ENCODE peak calls at places on chromosomes 12 and 14, in seven cellular contexts. T, P, W, Z, V, I and G are unnamed samples.

GRCh38 chr12:92533280-92533890 is 169.4 kb upstream of the PLEKHG7 start:
- DNase-seq in P (no peak), I (peak), T (no peak), W (no peak), V (no peak), Z (no peak), G (no peak)

GRCh38 chr14:51860164-51860835 is at the start of gene GNG2:
- DNase-seq in T (peak), V (peak), P (peak), W (peak), I (no peak), Z (no peak), G (peak)

GRCh38 chr14:50362791-50363733 is 33.6 kb downstream of the CDKL1 start:
- DNase-seq in P (no peak), I (no peak), T (no peak), V (peak), W (no peak), Z (no peak), G (peak)

GRCh38 chr12:112183141-112183581 is 57.8 kb downstream of the TRAFD1 start:
- DNase-seq in T (no peak), W (no peak), Z (no peak), P (no peak), I (no peak), V (peak), G (no peak)

GRCh38 chr14:93729993-93730392 is 58.3 kb downstream of the PRIMA1 start:
- DNase-seq in I (no peak), Z (no peak), W (no peak), T (no peak), V (no peak), P (no peak), G (no peak)

GRCh38 chr14:60349663-60350365 is 100.8 kb downstream of the PPM1A start:
- DNase-seq in Z (peak), W (peak), P (peak), I (no peak), V (peak), T (peak), G (no peak)

GRCh38 chr14:99678198-99678597 is 5.9 kb upstream of the CYP46A1 start:
- DNase-seq in I (no peak), W (no peak), V (no peak), P (no peak), T (no peak), Z (no peak), G (no peak)

GRCh38 chr12:104888456-104888855 is 69.6 kb downstream of the SLC41A2 start:
- DNase-seq in I (no peak), P (no peak), Z (no peak), T (no peak), V (no peak), W (no peak), G (no peak)

GRCh38 chr12:103715494-103715893 is 125.5 kb downstream of the NT5DC3 start:
- DNase-seq in T (no peak), Z (no peak), P (no peak), W (no peak), V (no peak), I (no peak), G (no peak)

GRCh38 chr14:93977790-93978581 is 1.6 kb upstream of the ASB2 start:
- DNase-seq in W (no peak), T (no peak), Z (no peak), I (no peak), P (no peak), V (no peak), G (peak)

GRCh38 chr12:123269395-123269892 is 2.2 kb downstream of the CDK2AP1 start:
- DNase-seq in P (peak), T (peak), V (peak), W (peak), Z (no peak), I (no peak), G (no peak)

GRCh38 chr12:117022465-117022864 is 76.8 kb downstream of the TESC start:
- DNase-seq in T (no peak), Z (no peak), P (no peak), V (no peak), I (no peak), W (no peak), G (no peak)

GRCh38 chr12:750356-751191 is 1.8 kb upstream of the WNK1 start:
- DNase-seq in P (no peak), I (no peak), W (peak), T (no peak), Z (no peak), V (no peak), G (no peak)

GRCh38 chr12:132305560-132305966 is 23.8 kb downstream of the GALNT9 start:
- DNase-seq in P (no peak), Z (no peak), V (no peak), I (no peak), W (no peak), T (no peak), G (no peak)